ENCODE peak calls at places on chromosome 9, in five cellular contexts. One of them, this sample, is unnamed.

GRCh38 chr9:71604197-71605063 is 163.9 kb downstream of the CEMIP2 start:
- DNase-seq in H1: peak; percentile 31
- DNase-seq in activated CD8-positive, alpha-beta memory T cell treated with anti-CD3 and anti-CD28 coated beads, Interleukin-2, amount 50 U/mL, for 4 hours: peak; percentile 82
- DNase-seq in choroid plexus epithelial cell: peak; percentile 91
- DNase-seq in T-helper 1 cell: peak; percentile 68
- DNase-seq in this sample: peak; percentile 88

GRCh38 chr9:91119679-91120078 is 242.0 kb downstream of the AUH start:
- DNase-seq in H1: no peak
- DNase-seq in activated CD8-positive, alpha-beta memory T cell treated with anti-CD3 and anti-CD28 coated beads, Interleukin-2, amount 50 U/mL, for 4 hours: no peak
- DNase-seq in choroid plexus epithelial cell: peak; percentile 13
- DNase-seq in T-helper 1 cell: no peak
- DNase-seq in this sample: no peak

GRCh38 chr9:89149726-89150125 is 28.9 kb downstream of the SHC3 start:
- DNase-seq in H1: no peak
- DNase-seq in activated CD8-positive, alpha-beta memory T cell treated with anti-CD3 and anti-CD28 coated beads, Interleukin-2, amount 50 U/mL, for 4 hours: no peak
- DNase-seq in choroid plexus epithelial cell: peak; percentile 62
- DNase-seq in T-helper 1 cell: no peak
- DNase-seq in this sample: no peak

GRCh38 chr9:135126480-135127187 is 39.2 kb downstream of the OLFM1 start:
- DNase-seq in H1: no peak
- DNase-seq in activated CD8-positive, alpha-beta memory T cell treated with anti-CD3 and anti-CD28 coated beads, Interleukin-2, amount 50 U/mL, for 4 hours: no peak
- DNase-seq in choroid plexus epithelial cell: no peak
- DNase-seq in T-helper 1 cell: no peak
- DNase-seq in this sample: peak; percentile 66

GRCh38 chr9:98229090-98229395 is 26.4 kb downstream of the TBC1D2 start:
- DNase-seq in H1: no peak
- DNase-seq in activated CD8-positive, alpha-beta memory T cell treated with anti-CD3 and anti-CD28 coated beads, Interleukin-2, amount 50 U/mL, for 4 hours: no peak
- DNase-seq in choroid plexus epithelial cell: no peak
- DNase-seq in T-helper 1 cell: no peak
- DNase-seq in this sample: no peak

GRCh38 chr9:116674210-116674980 is 12.7 kb upstream of the TRIM32 start:
- DNase-seq in H1: no peak
- DNase-seq in activated CD8-positive, alpha-beta memory T cell treated with anti-CD3 and anti-CD28 coated beads, Interleukin-2, amount 50 U/mL, for 4 hours: no peak
- DNase-seq in choroid plexus epithelial cell: no peak
- DNase-seq in T-helper 1 cell: no peak
- DNase-seq in this sample: no peak

GRCh38 chr9:4114569-4115505 is 185.0 kb downstream of the GLIS3 start:
- DNase-seq in H1: no peak
- DNase-seq in activated CD8-positive, alpha-beta memory T cell treated with anti-CD3 and anti-CD28 coated beads, Interleukin-2, amount 50 U/mL, for 4 hours: no peak
- DNase-seq in choroid plexus epithelial cell: peak; percentile 56
- DNase-seq in T-helper 1 cell: no peak
- DNase-seq in this sample: no peak

GRCh38 chr9:105708405-105708804 is 14.1 kb downstream of the TMEM38B start:
- DNase-seq in H1: no peak
- DNase-seq in activated CD8-positive, alpha-beta memory T cell treated with anti-CD3 and anti-CD28 coated beads, Interleukin-2, amount 50 U/mL, for 4 hours: no peak
- DNase-seq in choroid plexus epithelial cell: no peak
- DNase-seq in T-helper 1 cell: no peak
- DNase-seq in this sample: no peak

GRCh38 chr9:29439961-29440360 is 1866.7 kb upstream of the C9orf72 start:
- DNase-seq in H1: no peak
- DNase-seq in activated CD8-positive, alpha-beta memory T cell treated with anti-CD3 and anti-CD28 coated beads, Interleukin-2, amount 50 U/mL, for 4 hours: no peak
- DNase-seq in choroid plexus epithelial cell: peak; percentile 28
- DNase-seq in T-helper 1 cell: no peak
- DNase-seq in this sample: no peak

GRCh38 chr9:4293293-4293931 is 6.5 kb downstream of the GLIS3 start:
- DNase-seq in H1: no peak
- DNase-seq in activated CD8-positive, alpha-beta memory T cell treated with anti-CD3 and anti-CD28 coated beads, Interleukin-2, amount 50 U/mL, for 4 hours: no peak
- DNase-seq in choroid plexus epithelial cell: peak; percentile 98
- DNase-seq in T-helper 1 cell: no peak
- DNase-seq in this sample: peak; percentile 23